ENCODE peak calls at places on chromosomes 4 and X, in seven cellular contexts. One of them, this sample, is unnamed. For H3K4me1, the result is how much of the 10 kb centered on the place peaks cover.

GRCh38 chrX:138287200-138287865 is 424.2 kb downstream of the FGF13 start:
- DNase-seq in ovary: no peak
- DNase-seq in ascending aorta: no peak
- DNase-seq in CD8-positive, alpha-beta T cell: no peak
- DNase-seq in SK-N-SH: no peak
- DNase-seq in A549: no peak
- DNase-seq in right cardiac atrium: no peak
- DNase-seq in this sample: no peak

GRCh38 chr4:13546855-13547562 is 2.7 kb upstream of the NKX3-2 start:
- DNase-seq in ovary: no peak
- DNase-seq in A549: no peak
- DNase-seq in CD8-positive, alpha-beta T cell: no peak
- DNase-seq in ascending aorta: no peak
- DNase-seq in SK-N-SH: peak
- DNase-seq in right cardiac atrium: no peak
- DNase-seq in this sample: no peak

GRCh38 chrX:130213376-130213775 is 41.6 kb downstream of the RAB33A start:
- DNase-seq in SK-N-SH: no peak
- DNase-seq in A549: no peak
- DNase-seq in right cardiac atrium: no peak
- DNase-seq in CD8-positive, alpha-beta T cell: no peak
- DNase-seq in ovary: no peak
- DNase-seq in ascending aorta: no peak
- DNase-seq in this sample: no peak

GRCh38 chr4:2786152-2786671 is 6.7 kb upstream of the SH3BP2 start:
- DNase-seq in A549: no peak
- DNase-seq in CD8-positive, alpha-beta T cell: peak
- DNase-seq in right cardiac atrium: no peak
- DNase-seq in ovary: no peak
- DNase-seq in ascending aorta: no peak
- DNase-seq in SK-N-SH: no peak
- DNase-seq in this sample: peak

GRCh38 chr4:6453688-6453990 is 18.8 kb downstream of the PPP2R2C start:
- DNase-seq in ascending aorta: no peak
- DNase-seq in SK-N-SH: no peak
- DNase-seq in CD8-positive, alpha-beta T cell: no peak
- DNase-seq in right cardiac atrium: no peak
- DNase-seq in ovary: no peak
- DNase-seq in A549: no peak
- DNase-seq in this sample: no peak

GRCh38 chrX:155053656-155054055 is 17.3 kb downstream of the CMC4 start:
- DNase-seq in right cardiac atrium: no peak
- DNase-seq in CD8-positive, alpha-beta T cell: no peak
- DNase-seq in ovary: no peak
- DNase-seq in SK-N-SH: no peak
- DNase-seq in ascending aorta: no peak
- DNase-seq in A549: no peak
- DNase-seq in this sample: no peak

GRCh38 chrX:129771266-129771995 is 8.3 kb upstream of the SASH3 start:
- DNase-seq in ascending aorta: no peak
- DNase-seq in A549: no peak
- DNase-seq in CD8-positive, alpha-beta T cell: no peak
- DNase-seq in ovary: no peak
- DNase-seq in right cardiac atrium: no peak
- DNase-seq in SK-N-SH: no peak
- DNase-seq in this sample: no peak

GRCh38 chr4:71830497-71831178 is 46.8 kb upstream of the GC start:
- DNase-seq in right cardiac atrium: no peak
- DNase-seq in A549: no peak
- DNase-seq in ovary: no peak
- DNase-seq in CD8-positive, alpha-beta T cell: no peak
- DNase-seq in ascending aorta: no peak
- DNase-seq in SK-N-SH: no peak
- DNase-seq in this sample: no peak

GRCh38 chr4:164926301-164926700 is 49.3 kb downstream of the APELA start:
- DNase-seq in A549: no peak
- DNase-seq in ovary: no peak
- DNase-seq in SK-N-SH: no peak
- DNase-seq in CD8-positive, alpha-beta T cell: no peak
- DNase-seq in ascending aorta: no peak
- DNase-seq in right cardiac atrium: no peak
- DNase-seq in this sample: no peak

GRCh38 chrX:40154229-40154852 is 56.6 kb upstream of the BCOR start:
- DNase-seq in A549: peak
- DNase-seq in right cardiac atrium: peak
- DNase-seq in CD8-positive, alpha-beta T cell: no peak
- DNase-seq in ascending aorta: no peak
- DNase-seq in SK-N-SH: peak
- DNase-seq in ovary: peak
- DNase-seq in this sample: peak

GRCh38 chr4:156575430-156576073 is 396.0 kb downstream of the PDGFC start:
- DNase-seq in ascending aorta: no peak
- DNase-seq in A549: no peak
- DNase-seq in SK-N-SH: no peak
- DNase-seq in right cardiac atrium: no peak
- DNase-seq in CD8-positive, alpha-beta T cell: no peak
- DNase-seq in ovary: no peak
- DNase-seq in this sample: no peak

GRCh38 chr4:112213850-112214249 is 17.7 kb upstream of the AP1AR start:
- DNase-seq in A549: no peak
- DNase-seq in ovary: no peak
- DNase-seq in right cardiac atrium: no peak
- DNase-seq in CD8-positive, alpha-beta T cell: no peak
- DNase-seq in ascending aorta: no peak
- DNase-seq in SK-N-SH: no peak
- DNase-seq in this sample: no peak

GRCh38 chr4:26325191-26325590 is 4.4 kb downstream of the RBPJ start:
- DNase-seq in CD8-positive, alpha-beta T cell: peak
- DNase-seq in A549: peak
- DNase-seq in ascending aorta: no peak
- DNase-seq in ovary: no peak
- DNase-seq in right cardiac atrium: no peak
- DNase-seq in SK-N-SH: peak
- DNase-seq in this sample: no peak

GRCh38 chr4:158008551-158009218 is 164.1 kb downstream of the GASK1B start:
- DNase-seq in ascending aorta: peak
- DNase-seq in SK-N-SH: no peak
- DNase-seq in ovary: peak
- DNase-seq in right cardiac atrium: peak
- DNase-seq in A549: no peak
- DNase-seq in CD8-positive, alpha-beta T cell: no peak
- DNase-seq in this sample: no peak

GRCh38 chrX:18873189-18873791 is 110.6 kb downstream of the PHKA2 start:
- DNase-seq in right cardiac atrium: peak
- DNase-seq in ascending aorta: peak
- DNase-seq in A549: no peak
- DNase-seq in CD8-positive, alpha-beta T cell: no peak
- DNase-seq in ovary: no peak
- DNase-seq in SK-N-SH: peak
- DNase-seq in this sample: peak

GRCh38 chr4:54217642-54218486 is 11.2 kb upstream of the PDGFRA start:
- DNase-seq in SK-N-SH: peak
- DNase-seq in A549: peak
- DNase-seq in ovary: peak
- DNase-seq in right cardiac atrium: peak
- DNase-seq in ascending aorta: peak
- DNase-seq in CD8-positive, alpha-beta T cell: peak
- DNase-seq in this sample: peak

GRCh38 chr4:36189511-36190226 is 54.6 kb downstream of the ARAP2 start:
- DNase-seq in right cardiac atrium: no peak
- DNase-seq in SK-N-SH: no peak
- DNase-seq in CD8-positive, alpha-beta T cell: no peak
- DNase-seq in A549: no peak
- DNase-seq in ascending aorta: no peak
- DNase-seq in ovary: no peak
- DNase-seq in this sample: no peak

GRCh38 chr4:8280158-8280875 is 10.8 kb downstream of the HTRA3 start:
- DNase-seq in ovary: no peak
- DNase-seq in ascending aorta: no peak
- DNase-seq in right cardiac atrium: peak
- DNase-seq in A549: no peak
- DNase-seq in CD8-positive, alpha-beta T cell: no peak
- DNase-seq in SK-N-SH: no peak
- DNase-seq in this sample: no peak

GRCh38 chr4:152037435-152037834 is 276.6 kb upstream of the GATB start:
- DNase-seq in SK-N-SH: no peak
- DNase-seq in A549: no peak
- DNase-seq in right cardiac atrium: no peak
- DNase-seq in CD8-positive, alpha-beta T cell: no peak
- DNase-seq in ascending aorta: no peak
- DNase-seq in ovary: no peak
- DNase-seq in this sample: no peak

GRCh38 chr4:152036626-152037025 is 275.8 kb upstream of the GATB start:
- DNase-seq in right cardiac atrium: no peak
- DNase-seq in ovary: no peak
- DNase-seq in A549: no peak
- DNase-seq in CD8-positive, alpha-beta T cell: no peak
- DNase-seq in SK-N-SH: no peak
- DNase-seq in ascending aorta: no peak
- DNase-seq in this sample: no peak

GRCh38 chr4:152032722-152033131 is 271.9 kb upstream of the GATB start:
- DNase-seq in ovary: no peak
- DNase-seq in SK-N-SH: no peak
- DNase-seq in CD8-positive, alpha-beta T cell: no peak
- DNase-seq in right cardiac atrium: no peak
- DNase-seq in ascending aorta: peak
- DNase-seq in A549: no peak
- DNase-seq in this sample: peak

GRCh38 chr4:152029631-152030030 is 268.8 kb upstream of the GATB start:
- DNase-seq in ovary: no peak
- DNase-seq in ascending aorta: no peak
- DNase-seq in A549: no peak
- DNase-seq in right cardiac atrium: no peak
- DNase-seq in SK-N-SH: no peak
- DNase-seq in CD8-positive, alpha-beta T cell: no peak
- DNase-seq in this sample: no peak

GRCh38 chr4:152033621-152034020 is 272.8 kb upstream of the GATB start:
- DNase-seq in SK-N-SH: no peak
- DNase-seq in CD8-positive, alpha-beta T cell: no peak
- DNase-seq in ovary: no peak
- DNase-seq in right cardiac atrium: no peak
- DNase-seq in ascending aorta: no peak
- DNase-seq in A549: no peak
- DNase-seq in this sample: no peak
- H3K27ac ChIP-seq in SK-N-SH: no peak
- H3K27ac ChIP-seq in CD8-positive, alpha-beta T cell: no peak
- H3K27ac ChIP-seq in ovary: no peak
- H3K27ac ChIP-seq in right cardiac atrium: peak
- H3K27ac ChIP-seq in ascending aorta: no peak
- H3K27ac ChIP-seq in A549: no peak
- H3K27ac ChIP-seq in this sample: no peak

DNA sequence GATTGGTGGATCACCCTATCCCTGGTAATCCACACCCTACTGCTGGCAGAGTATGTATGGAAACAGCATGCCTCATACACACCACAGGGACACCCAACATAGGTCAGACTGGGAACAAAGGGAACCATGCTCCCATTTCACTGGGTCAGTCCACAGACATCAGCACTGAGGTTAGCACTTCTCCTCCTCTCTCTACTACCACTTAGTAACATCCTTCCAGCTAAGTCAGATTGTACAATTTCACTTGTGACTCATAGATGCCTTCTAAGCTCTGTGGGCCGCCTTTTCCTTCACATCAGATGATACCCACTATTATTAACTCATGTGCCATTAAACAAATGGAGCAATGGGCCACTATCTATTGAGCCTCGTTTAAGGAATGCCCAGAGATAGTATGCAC is 15.5 kb upstream of the ZXDA start:
- DNase-seq in ovary: no peak
- DNase-seq in CD8-positive, alpha-beta T cell: no peak
- DNase-seq in SK-N-SH: no peak
- DNase-seq in ascending aorta: no peak
- DNase-seq in A549: no peak
- DNase-seq in right cardiac atrium: no peak
- DNase-seq in this sample: no peak
- H3K4me1 ChIP-seq in ovary: under half
- H3K4me1 ChIP-seq in CD8-positive, alpha-beta T cell: under half
- H3K4me1 ChIP-seq in SK-N-SH: under half
- H3K4me1 ChIP-seq in ascending aorta: under half
- H3K4me1 ChIP-seq in A549: under half
- H3K4me1 ChIP-seq in right cardiac atrium: under half
- H3K4me1 ChIP-seq in this sample: under half

GRCh38 chrX:41441934-41442823 is 5.0 kb upstream of the NYX start:
- DNase-seq in SK-N-SH: peak
- DNase-seq in A549: peak
- DNase-seq in CD8-positive, alpha-beta T cell: peak
- DNase-seq in ascending aorta: peak
- DNase-seq in right cardiac atrium: peak
- DNase-seq in ovary: peak
- DNase-seq in this sample: peak
- H3K27ac ChIP-seq in SK-N-SH: peak
- H3K27ac ChIP-seq in A549: peak
- H3K27ac ChIP-seq in CD8-positive, alpha-beta T cell: no peak
- H3K27ac ChIP-seq in ascending aorta: peak
- H3K27ac ChIP-seq in right cardiac atrium: peak
- H3K27ac ChIP-seq in ovary: no peak
- H3K27ac ChIP-seq in this sample: peak

GRCh38 chr4:40231464-40231863 is 34.6 kb downstream of the RHOH start:
- DNase-seq in CD8-positive, alpha-beta T cell: no peak
- DNase-seq in right cardiac atrium: no peak
- DNase-seq in ovary: no peak
- DNase-seq in ascending aorta: no peak
- DNase-seq in A549: no peak
- DNase-seq in SK-N-SH: no peak
- DNase-seq in this sample: no peak

GRCh38 chr4:40232610-40233009 is 35.8 kb downstream of the RHOH start:
- DNase-seq in ovary: no peak
- DNase-seq in SK-N-SH: no peak
- DNase-seq in ascending aorta: no peak
- DNase-seq in CD8-positive, alpha-beta T cell: no peak
- DNase-seq in right cardiac atrium: no peak
- DNase-seq in A549: no peak
- DNase-seq in this sample: no peak

GRCh38 chr4:40233227-40233626 is 36.4 kb downstream of the RHOH start:
- DNase-seq in CD8-positive, alpha-beta T cell: peak
- DNase-seq in right cardiac atrium: no peak
- DNase-seq in ovary: no peak
- DNase-seq in ascending aorta: no peak
- DNase-seq in A549: no peak
- DNase-seq in SK-N-SH: no peak
- DNase-seq in this sample: no peak

GRCh38 chr4:40238008-40238699 is 41.3 kb downstream of the RHOH start:
- DNase-seq in ascending aorta: no peak
- DNase-seq in A549: no peak
- DNase-seq in CD8-positive, alpha-beta T cell: no peak
- DNase-seq in SK-N-SH: no peak
- DNase-seq in right cardiac atrium: no peak
- DNase-seq in ovary: no peak
- DNase-seq in this sample: no peak

DNA sequence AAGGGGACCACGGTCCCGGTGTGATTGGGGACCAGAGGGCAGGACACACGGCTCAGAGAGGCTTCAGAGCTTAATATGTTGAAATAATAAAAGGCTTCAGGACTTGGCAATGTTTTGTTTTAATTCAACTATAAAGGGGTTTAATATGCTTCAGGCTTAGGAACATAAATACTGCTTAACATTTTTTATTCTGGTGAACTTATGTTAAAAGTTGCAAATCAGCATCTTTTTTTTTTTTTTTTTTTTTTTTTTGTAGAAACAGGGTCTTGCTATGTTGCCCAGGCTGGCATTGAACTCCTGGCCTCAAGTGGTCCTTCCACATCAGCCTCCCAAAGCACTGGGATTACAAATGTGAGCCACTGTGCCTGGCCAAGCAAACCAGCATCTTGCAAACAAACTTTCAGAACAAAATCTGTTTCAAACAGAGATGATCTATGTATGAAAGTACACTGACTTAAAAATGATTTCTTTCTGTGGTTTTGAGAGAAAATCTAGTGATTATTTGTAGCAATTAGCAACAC is 37.7 kb downstream of the RHOH start:
- DNase-seq in right cardiac atrium: no peak
- DNase-seq in ascending aorta: no peak
- DNase-seq in SK-N-SH: no peak
- DNase-seq in A549: no peak
- DNase-seq in ovary: no peak
- DNase-seq in CD8-positive, alpha-beta T cell: no peak
- DNase-seq in this sample: no peak
- H3K4me1 ChIP-seq in right cardiac atrium: under half
- H3K4me1 ChIP-seq in ascending aorta: under half
- H3K4me1 ChIP-seq in SK-N-SH: under half
- H3K4me1 ChIP-seq in A549: under half
- H3K4me1 ChIP-seq in ovary: under half
- H3K4me1 ChIP-seq in CD8-positive, alpha-beta T cell: half or more
- H3K4me1 ChIP-seq in this sample: under half